ENCODE peak calls at places on chromosomes 11 and 22, in six cellular contexts. Z is activated CD8-positive, alpha-beta memory T cell treated with anti-CD3 and anti-CD28 coated beads, Interleukin-2, amount 10 ng/mL, durations not matched to agents 7 days and 5 days; R is stimulated activated effector memory CD8-positive, alpha-beta T cell treated with anti-CD3 and anti-CD28 coated beads, Interleukin-12 subunit alpha, Interleukin-12 subunit beta, amount 100 ng/mL, for 72 hours; E is natural killer cell; L is mucosa of descending colon; G is IMR-90. P is an unnamed sample.

GRCh38 chr11:624705-625635 is at the start of gene CDHR5:
- ATAC-seq in E (no peak), Z (no peak), R (no peak), G (no peak), L (peak; percentile 83), P (no peak)

GRCh38 chr11:79276900-79277299 is 163.9 kb downstream of the TENM4 start:
- ATAC-seq in L (no peak), R (no peak), E (no peak), G (no peak), Z (no peak), P (no peak)

GRCh38 chr11:44944853-44945235 is 5.8 kb downstream of the TP53I11 start:
- ATAC-seq in Z (no peak), G (no peak), E (no peak), L (no peak), R (no peak), P (no peak)

GRCh38 chr11:44113018-44113417 is 17.5 kb downstream of the EXT2 start:
- ATAC-seq in L (no peak), G (no peak), E (no peak), Z (no peak), R (no peak), P (no peak)

GRCh38 chr22:29204617-29205183 is 996 bp upstream of the EMID1 start:
- ATAC-seq in L (no peak), E (no peak), Z (no peak), R (no peak), G (no peak), P (no peak)

GRCh38 chr11:77506857-77507256 is 33.0 kb upstream of the PAK1 start:
- ATAC-seq in G (no peak), L (peak; percentile 73), Z (no peak), E (no peak), R (no peak), P (no peak)

GRCh38 chr22:46545041-46545796 is 7.8 kb upstream of the CELSR1 start:
- ATAC-seq in L (no peak), G (no peak), R (peak; percentile 50), Z (no peak), E (no peak), P (peak; percentile 79)

GRCh38 chr11:64856382-64857227 is 12.2 kb upstream of the CDC42BPG start:
- ATAC-seq in E (no peak), R (peak; percentile 29), L (peak; percentile 61), Z (no peak), G (peak; percentile 28), P (peak; percentile 51)

GRCh38 chr11:108733479-108734116 is 68.7 kb downstream of the DDX10 start:
- ATAC-seq in L (peak; percentile 21), G (peak; percentile 32), Z (peak; percentile 91), E (peak; percentile 61), R (peak; percentile 99), P (peak; percentile 96)

GRCh38 chr22:43994006-43994405 is 30.1 kb upstream of the PARVB start:
- ATAC-seq in L (no peak), E (no peak), G (no peak), R (no peak), Z (no peak), P (no peak)

GRCh38 chr11:33691051-33691864 is 9.4 kb downstream of the C11orf91 start:
- ATAC-seq in R (no peak), Z (no peak), E (no peak), L (peak; percentile 68), G (no peak), P (no peak)

GRCh38 chr22:31730344-31730711 is 19.6 kb downstream of the PRR14L start:
- ATAC-seq in L (no peak), Z (no peak), R (no peak), G (no peak), E (no peak), P (no peak)

GRCh38 chr11:65726660-65727059 is 6.1 kb upstream of the RNASEH2C start:
- ATAC-seq in R (no peak), L (peak; percentile 20), G (no peak), E (no peak), Z (no peak), P (no peak)

GRCh38 chr22:19750666-19751490 is 9.7 kb upstream of the TBX1 start:
- ATAC-seq in G (peak; percentile 93), Z (no peak), R (no peak), E (no peak), L (no peak), P (no peak)

GRCh38 chr11:73520358-73521061 is 77.4 kb downstream of the FAM168A start:
- ATAC-seq in E (no peak), Z (peak; percentile 33), R (no peak), G (no peak), L (no peak), P (peak; percentile 31)

GRCh38 chr11:12174145-12175143 is 64.1 kb downstream of the MICAL2 start:
- ATAC-seq in R (peak; percentile 88), E (no peak), L (no peak), G (no peak), Z (peak; percentile 73), P (peak; percentile 66)

GRCh38 chr22:25709758-25710157 is 32.2 kb upstream of the MYO18B start:
- ATAC-seq in Z (peak; percentile 95), G (no peak), E (no peak), L (no peak), R (peak; percentile 88), P (peak; percentile 97)

GRCh38 chr11:117090111-117090706 is 8.0 kb downstream of the SIK3 start:
- ATAC-seq in R (no peak), Z (no peak), G (no peak), L (no peak), E (no peak), P (no peak)

GRCh38 chr11:66251811-66252210 is 16.6 kb upstream of the RAB1B start:
- ATAC-seq in R (peak; percentile 37), L (no peak), Z (no peak), E (no peak), G (no peak), P (peak; percentile 38)

GRCh38 chr22:40265783-40266182 is 80.5 kb upstream of the ADSL start:
- ATAC-seq in Z (peak; percentile 49), L (peak; percentile 16), E (no peak), G (no peak), R (peak; percentile 53), P (peak; percentile 43)

GRCh38 chr11:27438595-27438981 is 34.0 kb downstream of the LGR4 start:
- ATAC-seq in Z (no peak), E (no peak), G (no peak), L (peak; percentile 68), R (no peak), P (no peak)

GRCh38 chr11:121437018-121437685 is 15.0 kb upstream of the SORL1 start:
- ATAC-seq in L (no peak), Z (no peak), G (no peak), E (no peak), R (peak; percentile 92), P (peak; percentile 89)

GRCh38 chr22:19892925-19893324 is 38.3 kb upstream of the GNB1L start:
- ATAC-seq in G (peak; percentile 13), L (no peak), E (no peak), Z (no peak), R (no peak), P (no peak)

GRCh38 chr11:57668467-57668890 is 565 bp downstream of the ZDHHC5 start:
- ATAC-seq in Z (peak; percentile 0), R (peak; percentile 1), G (no peak), E (no peak), L (peak; percentile 3), P (peak; percentile 4)

GRCh38 chr11:86743223-86744118 is 56.9 kb upstream of the PRSS23 start:
- ATAC-seq in G (peak; percentile 72), R (peak; percentile 91), E (no peak), Z (peak; percentile 77), L (peak; percentile 72), P (peak; percentile 85)

GRCh38 chr22:20015971-20016733 is 471 bp downstream of the ARVCF start:
- ATAC-seq in Z (no peak), E (no peak), L (no peak), R (peak; percentile 19), G (no peak), P (no peak)

GRCh38 chr11:67451658-67451976 is 912 bp downstream of the GPR152 start:
- ATAC-seq in Z (no peak), R (no peak), L (no peak), E (no peak), G (no peak), P (no peak)

GRCh38 chr11:704799-705645 is 1.0 kb upstream of the EPS8L2 start:
- ATAC-seq in Z (no peak), G (no peak), R (no peak), E (no peak), L (peak; percentile 76), P (no peak)

GRCh38 chr11:119645018-119645417 is 84.0 kb downstream of the NECTIN1 start:
- ATAC-seq in L (no peak), E (no peak), G (no peak), Z (no peak), R (no peak), P (no peak)

GRCh38 chr22:29693151-29693550 is 26.7 kb upstream of the CABP7 start:
- ATAC-seq in R (no peak), Z (no peak), E (no peak), G (no peak), L (no peak), P (no peak)

GRCh38 chr11:91585035-91585801 is 639.4 kb upstream of the FAT3 start:
- ATAC-seq in G (no peak), R (no peak), L (no peak), E (no peak), Z (no peak), P (no peak)

GRCh38 chr11:105456950-105457349 is 152.9 kb upstream of the GRIA4 start:
- ATAC-seq in E (no peak), G (no peak), R (peak; percentile 39), L (no peak), Z (no peak), P (no peak)

GRCh38 chr11:119673389-119674336 is 55.3 kb downstream of the NECTIN1 start:
- ATAC-seq in E (peak; percentile 90), L (peak; percentile 50), G (no peak), Z (peak; percentile 85), R (peak; percentile 89), P (peak; percentile 90)

P was measured in activated T-helper 17 cell treated with anti-CD3 and anti-CD28 coated beads, Interleukin-2, amount 50 U/mL, for 72 hours.